ENCODE peak calls at places on chromosomes 6 and 20, in eight cellular contexts. E, L, T, C, F, J, I and P are unnamed samples.

GRCh38 chr6:3407840-3408239 is 49.0 kb downstream of the SLC22A23 start:
- DNase-seq in E (no peak), L (no peak), T (no peak), C (no peak), F (no peak), J (no peak), I (no peak), P (no peak)

GRCh38 chr20:63628246-63628975 is 1.5 kb upstream of the GMEB2 start:
- DNase-seq in E (peak; percentile 97), L (peak; percentile 61), T (peak; percentile 45), C (peak; percentile 62), F (peak; percentile 73), J (peak; percentile 30), I (peak; percentile 41), P (no peak)

GRCh38 chr6:37060195-37060559 is 54.7 kb downstream of the FGD2 start:
- DNase-seq in E (no peak), L (no peak), T (no peak), C (no peak), F (no peak), J (no peak), I (no peak), P (no peak)

GRCh38 chr20:9978395-9979004 is 56.3 kb upstream of the ANKEF1 start:
- DNase-seq in E (peak; percentile 75), L (peak; percentile 63), T (peak; percentile 63), C (peak; percentile 17), F (peak; percentile 72), J (no peak), I (no peak), P (no peak)

GRCh38 chr6:30837870-30838269 is 46.4 kb upstream of the DDR1 start:
- DNase-seq in E (no peak), L (no peak), T (no peak), C (no peak), F (no peak), J (no peak), I (no peak), P (no peak)

GRCh38 chr6:93376026-93376540 is 43.3 kb downstream of the EPHA7 start:
- DNase-seq in E (no peak), L (no peak), T (no peak), C (no peak), F (no peak), J (no peak), I (no peak), P (no peak)

GRCh38 chr20:25626779-25627178 is 3.0 kb upstream of the NANP start:
- DNase-seq in E (no peak), L (no peak), T (no peak), C (no peak), F (no peak), J (no peak), I (no peak), P (no peak)

GRCh38 chr6:52077961-52078613 is 9.3 kb downstream of the PKHD1 start:
- DNase-seq in E (no peak), L (no peak), T (no peak), C (no peak), F (no peak), J (no peak), I (no peak), P (no peak)

GRCh38 chr20:49400410-49400809 is 82.1 kb downstream of the KCNB1 start:
- DNase-seq in E (no peak), L (no peak), T (no peak), C (peak; percentile 58), F (no peak), J (no peak), I (no peak), P (no peak)

GRCh38 chr6:25232478-25232877 is 46.7 kb upstream of the CARMIL1 start:
- DNase-seq in E (no peak), L (no peak), T (no peak), C (no peak), F (no peak), J (no peak), I (no peak), P (no peak)

GRCh38 chr20:21053002-21053762 is 53.0 kb downstream of the LINC00237 start:
- DNase-seq in E (no peak), L (no peak), T (peak; percentile 26), C (no peak), F (no peak), J (no peak), I (no peak), P (no peak)